ENCODE peak calls at places on chromosomes 2 and 18, in four cellular contexts. Y is tibial nerve, Z is A549, G is ovary. P is an unnamed sample.

GRCh38 chr2:163778045-163778753 is 42.4 kb upstream of the FIGN start:
- DNase-seq in Y (no peak), Z (peak; percentile 15), G (no peak), P (no peak)

GRCh38 chr2:181615086-181615635 is 41.7 kb downstream of the CERKL start:
- DNase-seq in Y (no peak), Z (no peak), G (no peak), P (no peak)

GRCh38 chr2:216819766-216820165 is 40.1 kb downstream of the TNP1 start:
- DNase-seq in Y (no peak), Z (no peak), G (no peak), P (no peak)

GRCh38 chr2:105450495-105450894 is 51.6 kb upstream of the FHL2 start:
- DNase-seq in Y (no peak), Z (no peak), G (no peak), P (no peak)

GRCh38 chr2:222613715-222614331 is 42.1 kb downstream of the FARSB start:
- DNase-seq in Y (no peak), Z (peak; percentile 71), G (no peak), P (no peak)

GRCh38 chr2:100104718-100105677 is 37.4 kb downstream of the AFF3 start:
- DNase-seq in Y (no peak), Z (no peak), G (peak; percentile 43), P (peak; percentile 87)

GRCh38 chr18:77851798-77852197 is 602.1 kb downstream of the GALR1 start:
- DNase-seq in Y (no peak), Z (no peak), G (no peak), P (no peak)

GRCh38 chr2:64675860-64676259 is 22.1 kb upstream of the SERTAD2 start:
- DNase-seq in Y (no peak), Z (peak; percentile 29), G (no peak), P (no peak)

GRCh38 chr2:161033059-161033660 is 127.1 kb upstream of the TANK start:
- DNase-seq in Y (no peak), Z (no peak), G (no peak), P (no peak)

GRCh38 chr2:151632993-151633592 is 101.2 kb downstream of the NEB start:
- DNase-seq in Y (no peak), Z (no peak), G (no peak), P (no peak)

GRCh38 chr2:72562451-72563153 is 263.2 kb downstream of the EXOC6B start:
- DNase-seq in Y (no peak), Z (no peak), G (no peak), P (no peak)

GRCh38 chr2:185583058-185583816 is 155.4 kb upstream of the FSIP2 start:
- DNase-seq in Y (no peak), Z (peak; percentile 18), G (no peak), P (no peak)

GRCh38 chr2:46119453-46119852 is 177.8 kb upstream of the EPAS1 start:
- DNase-seq in Y (no peak), Z (no peak), G (no peak), P (no peak)

GRCh38 chr2:163191372-163191771 is 352.8 kb upstream of the KCNH7 start:
- DNase-seq in Y (no peak), Z (peak; percentile 21), G (no peak), P (no peak)

GRCh38 chr2:72998234-72998651 is 73.3 kb downstream of the SFXN5 start:
- DNase-seq in Y (no peak), Z (no peak), G (no peak), P (no peak)

GRCh38 chr18:44465337-44465736 is 215.4 kb upstream of the SETBP1 start:
- DNase-seq in Y (no peak), Z (no peak), G (no peak), P (no peak)

GRCh38 chr2:22450831-22451230 is 934.1 kb upstream of the KLHL29 start:
- DNase-seq in Y (no peak), Z (no peak), G (no peak), P (no peak)

GRCh38 chr2:62055724-62056336 is 140.1 kb upstream of the B3GNT2 start:
- DNase-seq in Y (no peak), Z (no peak), G (no peak), P (no peak)

GRCh38 chr2:23918837-23919489 is 8.0 kb downstream of the ATAD2B start:
- DNase-seq in Y (no peak), Z (no peak), G (no peak), P (no peak)

GRCh38 chr18:69531973-69532372 is 131.3 kb downstream of the DOK6 start:
- DNase-seq in Y (no peak), Z (no peak), G (no peak), P (no peak)

GRCh38 chr2:138382672-138383071 is 118.9 kb upstream of the SPOPL start:
- DNase-seq in Y (no peak), Z (no peak), G (no peak), P (no peak)

GRCh38 chr2:57720728-57721627 is 325.6 kb upstream of the VRK2 start:
- DNase-seq in Y (no peak), Z (peak; percentile 38), G (peak; percentile 33), P (no peak)

GRCh38 chr18:35732134-35732533 is 150.6 kb downstream of the GALNT1 start:
- DNase-seq in Y (no peak), Z (no peak), G (no peak), P (no peak)

GRCh38 chr2:54100772-54101171 is 14.6 kb upstream of the ACYP2 start:
- DNase-seq in Y (no peak), Z (no peak), G (no peak), P (peak; percentile 31)

GRCh38 chr2:7011376-7012083 is 94.3 kb downstream of the RNF144A start:
- DNase-seq in Y (no peak), Z (no peak), G (no peak), P (no peak)

GRCh38 chr2:105037572-105038382 is at the start of gene MRPS9:
- DNase-seq in Y (peak; percentile 95), Z (peak; percentile 88), G (peak; percentile 97), P (peak; percentile 98)

GRCh38 chr18:58788470-58788869 is 76.2 kb upstream of the ZNF532 start:
- DNase-seq in Y (no peak), Z (no peak), G (no peak), P (no peak)

GRCh38 chr18:58784601-58785137 is 80.0 kb upstream of the ZNF532 start:
- DNase-seq in Y (no peak), Z (peak; percentile 50), G (no peak), P (peak; percentile 51)

GRCh38 chr18:58787750-58788149 is 76.9 kb upstream of the ZNF532 start:
- DNase-seq in Y (no peak), Z (no peak), G (no peak), P (no peak)

GRCh38 chr18:58785870-58786269 is 78.8 kb upstream of the ZNF532 start:
- DNase-seq in Y (no peak), Z (no peak), G (no peak), P (no peak)

DNA sequence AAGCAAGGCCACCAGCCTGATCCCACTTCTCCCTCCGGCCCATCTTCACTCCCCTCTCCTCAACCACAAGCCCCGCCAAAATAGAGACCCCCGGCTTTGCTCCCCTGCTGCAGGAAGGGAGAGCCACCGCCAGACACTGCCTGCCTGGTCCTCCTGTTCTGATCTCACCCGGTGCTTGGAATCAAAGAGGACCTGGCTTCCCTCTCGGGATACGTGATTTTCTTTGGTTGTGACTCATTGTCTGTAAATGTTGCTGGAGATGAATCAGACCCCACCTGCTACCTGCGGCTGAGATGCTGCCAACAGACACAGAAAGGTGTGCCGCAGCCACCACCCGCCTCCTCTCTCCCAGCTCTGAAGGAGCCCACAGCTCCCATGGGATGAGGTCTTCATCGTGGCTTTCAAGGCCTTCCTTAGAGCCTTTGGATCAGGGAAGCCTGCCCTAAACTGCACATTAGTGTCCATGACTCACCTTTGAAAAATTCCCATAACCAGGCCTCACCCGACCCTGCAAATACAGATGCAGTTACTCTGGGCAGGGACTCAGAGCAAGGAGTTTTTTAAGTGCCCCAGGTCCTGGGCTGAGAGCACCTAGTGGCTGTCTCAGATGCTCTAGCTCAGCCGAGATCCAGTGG is 79.4 kb upstream of the ZNF532 start:
- DNase-seq in Y (no peak), Z (peak; percentile 61), G (no peak), P (no peak)
- TF ChIP-seq EP300 in Y (peak; percentile 15), Z (peak; percentile 77), G (no peak), P (no peak)

GRCh38 chr2:145140658-145141057 is 620.7 kb upstream of the ZEB2 start:
- DNase-seq in Y (no peak), Z (no peak), G (no peak), P (no peak)
- TF ChIP-seq EP300 in Y (no peak), Z (no peak), G (no peak), P (no peak)

GRCh38 chr2:43018179-43019024 is 208.0 kb downstream of the ZFP36L2 start:
- DNase-seq in Y (peak; percentile 87), Z (no peak), G (peak; percentile 98), P (no peak)
- TF ChIP-seq EP300 in Y (peak; percentile 91), Z (no peak), G (peak; percentile 84), P (no peak)

GRCh38 chr2:170253721-170254230 is 75.8 kb downstream of the MYO3B start:
- DNase-seq in Y (no peak), Z (no peak), G (no peak), P (no peak)
- TF ChIP-seq EP300 in Y (no peak), Z (no peak), G (no peak), P (no peak)

GRCh38 chr18:8662574-8663255 is 42.6 kb upstream of the MTCL1 start:
- DNase-seq in Y (no peak), Z (no peak), G (no peak), P (peak; percentile 48)
- TF ChIP-seq EP300 in Y (no peak), Z (no peak), G (no peak), P (no peak)

DNA sequence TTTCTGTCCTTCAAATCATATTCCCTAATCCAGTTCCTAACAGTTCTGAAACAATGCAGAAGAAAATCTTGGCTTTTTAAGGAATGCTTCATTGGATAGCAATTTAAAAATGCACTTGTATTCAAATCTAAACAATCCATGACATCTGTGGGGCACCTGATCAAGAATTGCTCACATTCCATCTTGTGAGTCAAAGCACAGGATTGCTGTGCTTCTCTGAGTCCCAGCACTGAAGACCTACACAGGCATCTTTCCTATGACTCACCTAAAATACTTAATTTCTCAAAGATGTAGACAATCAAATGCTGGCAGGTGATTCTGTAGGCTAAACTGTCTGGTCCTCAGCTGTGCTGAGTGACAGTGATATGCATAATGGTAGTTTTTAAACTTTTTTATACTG is 10.1 kb upstream of the ATP8B1 start:
- DNase-seq in Y (no peak), Z (peak; percentile 44), G (no peak), P (no peak)
- TF ChIP-seq EP300 in Y (no peak), Z (peak; percentile 31), G (no peak), P (no peak)

DNA sequence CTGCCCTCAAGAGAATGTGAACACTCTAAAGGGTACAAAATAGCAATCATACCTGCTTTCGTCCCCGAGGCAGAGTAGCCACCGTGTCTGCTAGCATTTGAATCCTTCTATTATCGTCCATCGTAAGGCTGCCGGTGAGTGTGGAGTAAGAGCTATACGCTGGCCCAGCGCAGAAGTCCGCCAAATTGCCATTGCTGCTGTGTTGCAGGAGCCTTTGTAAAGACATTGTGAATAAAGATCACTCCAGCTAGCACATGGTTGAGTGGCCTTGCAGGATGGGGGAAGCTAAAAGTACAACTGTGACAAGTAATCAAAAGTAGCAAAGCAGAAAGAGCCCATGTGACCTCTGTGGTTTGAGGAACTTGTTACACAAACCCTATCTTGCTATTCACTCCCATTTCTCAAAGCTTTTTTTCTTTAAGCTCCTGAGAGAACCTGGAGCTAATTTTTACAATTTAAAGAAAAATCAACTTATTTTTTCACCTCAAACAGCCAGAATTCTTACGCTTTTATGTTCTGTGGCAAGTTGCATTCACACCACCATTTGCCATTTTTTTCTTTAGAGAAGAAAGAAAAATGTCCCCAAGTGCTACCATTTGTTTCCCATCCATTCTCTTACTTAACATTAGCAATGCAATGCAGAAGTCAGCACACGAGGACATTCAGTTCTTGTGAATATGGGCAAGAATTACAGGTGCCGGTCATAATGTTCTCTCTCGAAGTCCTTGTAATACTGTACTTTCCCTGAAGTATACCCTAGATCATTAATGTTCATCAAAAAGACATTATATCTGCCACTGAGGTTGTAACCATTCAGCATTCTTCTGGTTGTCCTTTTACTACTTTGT is at the start of gene CYTIP:
- DNase-seq in Y (no peak), Z (no peak), G (no peak), P (no peak)
- TF ChIP-seq EP300 in Y (peak; percentile 75), Z (no peak), G (no peak), P (no peak)

P was measured in upper lobe of left lung.